ENCODE peak calls at places on chromosomes 3 and 15, in seven cellular contexts. R is AG04450; Q is CD4-positive, alpha-beta T cell; I is choroid plexus epithelial cell; U is endodermal cell; Z is foreskin keratinocyte; G is upper lobe of right lung. N is an unnamed sample.

GRCh38 chr15:94262201-94262600 is 30.8 kb downstream of the MCTP2 start:
- DNase-seq in R (no peak), Z (no peak), G (no peak), Q (no peak), U (no peak), I (no peak), N (no peak)

GRCh38 chr3:86969500-86970189 is 21.3 kb downstream of the VGLL3 start:
- DNase-seq in Z (no peak), Q (no peak), R (no peak), I (peak; percentile 74), U (peak; percentile 82), G (no peak), N (peak; percentile 45)

GRCh38 chr3:160754371-160754854 is 1.6 kb upstream of the PPM1L start:
- DNase-seq in U (peak; percentile 83), Q (no peak), G (peak; percentile 39), Z (no peak), I (peak; percentile 69), R (no peak), N (peak; percentile 48)

GRCh38 chr3:23676093-23676492 is 129.7 kb upstream of the UBE2E1 start:
- DNase-seq in Z (no peak), U (no peak), R (no peak), Q (no peak), I (peak; percentile 14), G (no peak), N (no peak)

GRCh38 chr15:76514292-76514691 is 177.7 kb downstream of the ISL2 start:
- DNase-seq in Q (no peak), R (no peak), G (no peak), U (no peak), Z (no peak), I (no peak), N (no peak)

GRCh38 chr3:114660124-114660523 is 366.3 kb downstream of the TIGIT start:
- DNase-seq in U (no peak), I (peak; percentile 85), R (peak; percentile 44), Q (no peak), G (no peak), Z (no peak), N (no peak)

GRCh38 chr3:117355566-117355965 is 646.0 kb downstream of the TUSC7 start:
- DNase-seq in Z (no peak), I (peak; percentile 28), U (peak; percentile 72), R (no peak), G (no peak), Q (no peak), N (peak; percentile 27)

GRCh38 chr3:194084284-194084683 is 51.7 kb upstream of the HES1 start:
- DNase-seq in G (no peak), Q (no peak), I (no peak), U (peak; percentile 47), Z (no peak), R (no peak), N (no peak)

GRCh38 chr3:111882799-111883198 is 23.7 kb downstream of the PHLDB2 start:
- DNase-seq in I (no peak), U (no peak), G (no peak), Z (no peak), Q (no peak), R (no peak), N (no peak)

GRCh38 chr3:157442729-157443128 is 6.1 kb downstream of the PTX3 start:
- DNase-seq in G (no peak), Z (no peak), Q (no peak), I (peak; percentile 71), R (no peak), U (no peak), N (no peak)

GRCh38 chr3:75144396-75144795 is 519.7 kb upstream of the FRG2C start:
- DNase-seq in G (no peak), U (no peak), I (no peak), Q (no peak), R (no peak), Z (no peak), N (peak; percentile 21)

GRCh38 chr15:57782731-57783130 is 76.2 kb downstream of the POLR2M start:
- DNase-seq in Z (no peak), Q (no peak), U (no peak), I (no peak), G (no peak), R (no peak), N (no peak)

GRCh38 chr15:70382009-70382749 is 284.5 kb upstream of the TLE3 start:
- DNase-seq in I (no peak), Z (no peak), U (peak; percentile 31), Q (no peak), G (no peak), R (no peak), N (no peak)

GRCh38 chr3:170419301-170420087 is 826 bp downstream of the CLDN11 start:
- DNase-seq in U (peak; percentile 87), I (peak; percentile 68), Z (no peak), R (no peak), Q (no peak), G (no peak), N (no peak)

GRCh38 chr3:11976976-11977375 is 27.2 kb upstream of the SYN2 start:
- DNase-seq in Z (no peak), Q (no peak), I (no peak), U (no peak), G (no peak), R (no peak), N (no peak)

GRCh38 chr3:108513961-108514360 is 3.6 kb upstream of the MYH15 start:
- DNase-seq in U (no peak), Q (no peak), R (no peak), I (peak; percentile 65), Z (no peak), G (no peak), N (no peak)

GRCh38 chr3:25412269-25412668 is 15.8 kb upstream of the RARB start:
- DNase-seq in Z (no peak), G (no peak), U (no peak), I (peak; percentile 59), R (no peak), Q (no peak), N (peak; percentile 48)

GRCh38 chr15:63948971-63949370 is 97.3 kb downstream of the DAPK2 start:
- DNase-seq in U (peak; percentile 25), Q (no peak), G (no peak), I (no peak), R (no peak), Z (no peak), N (no peak)

GRCh38 chr3:13016083-13016725 is 57.0 kb downstream of the IQSEC1 start:
- DNase-seq in Z (no peak), I (no peak), Q (peak; percentile 37), G (peak; percentile 81), U (peak; percentile 67), R (no peak), N (no peak)

GRCh38 chr15:26974120-26974780 is 3.3 kb downstream of the GABRG3 start:
- DNase-seq in Q (no peak), U (peak; percentile 67), Z (no peak), R (no peak), I (peak; percentile 37), G (no peak), N (no peak)

GRCh38 chr3:187920871-187921270 is 175.6 kb upstream of the BCL6 start:
- DNase-seq in I (peak; percentile 44), U (no peak), Z (no peak), G (no peak), R (no peak), Q (no peak), N (no peak)

DNA sequence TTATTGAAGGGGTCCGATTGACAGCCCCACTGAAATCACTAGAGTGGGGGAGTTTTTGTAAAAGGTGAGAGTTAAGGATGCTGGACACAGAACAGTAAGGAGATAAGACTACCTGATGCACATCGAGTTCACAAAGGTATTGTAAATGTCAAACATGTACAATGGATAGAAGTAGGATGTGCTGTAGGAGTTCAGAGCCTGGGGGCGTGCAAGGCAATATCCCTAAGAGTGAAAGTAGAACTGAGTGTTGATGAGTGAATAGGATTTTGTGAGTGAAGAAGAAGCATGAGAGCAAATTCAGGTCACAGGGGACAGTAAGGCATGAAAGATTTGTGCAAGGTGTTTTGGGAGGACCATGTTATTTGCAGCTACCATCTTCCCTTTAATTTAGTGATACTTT is 21.5 kb downstream of the DOCK3 start:
- DNase-seq in Z (no peak), I (no peak), R (no peak), G (no peak), U (no peak), Q (no peak), N (no peak)
- TF ChIP-seq CTCF in Z (no peak), I (no peak), R (no peak), G (no peak), U (no peak), Q (no peak), N (no peak)

DNA sequence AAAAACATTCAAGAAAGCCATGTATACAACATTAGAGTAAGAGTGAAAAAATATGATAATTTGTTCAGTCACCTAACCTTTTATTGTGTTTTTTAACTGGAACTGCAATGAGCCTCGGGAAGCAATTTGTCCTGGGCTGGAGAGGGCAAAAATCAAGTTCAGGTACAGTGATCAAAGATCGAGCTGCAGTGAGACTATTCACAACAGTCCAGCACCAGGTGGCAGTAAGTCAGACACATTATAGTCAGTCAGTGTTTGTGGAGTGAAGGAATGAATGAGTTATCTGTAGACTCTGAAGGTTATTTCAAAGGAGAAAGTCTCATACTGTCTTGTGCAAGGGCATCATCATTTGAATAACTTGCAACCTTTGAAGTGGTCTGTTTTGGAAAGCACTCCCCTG is 116.6 kb downstream of the CHDH start:
- DNase-seq in U (no peak), Z (no peak), I (no peak), G (no peak), R (no peak), Q (no peak), N (no peak)
- TF ChIP-seq CTCF in U (peak; percentile 41), Z (peak; percentile 20), I (peak; percentile 32), G (no peak), R (peak; percentile 5), Q (no peak), N (no peak)

GRCh38 chr3:45509038-45509767 is 85.3 kb upstream of the LIMD1 start:
- DNase-seq in Q (no peak), R (peak; percentile 93), U (peak; percentile 59), G (no peak), Z (peak; percentile 86), I (peak; percentile 99), N (no peak)

GRCh38 chr3:45506751-45507391 is 87.7 kb upstream of the LIMD1 start:
- DNase-seq in Q (no peak), Z (no peak), U (no peak), G (no peak), I (peak; percentile 21), R (no peak), N (no peak)

GRCh38 chr3:45508659-45509037 is 85.9 kb upstream of the LIMD1 start:
- DNase-seq in Q (no peak), G (no peak), I (no peak), R (no peak), Z (no peak), U (no peak), N (no peak)

GRCh38 chr3:45506084-45506483 is 88.5 kb upstream of the LIMD1 start:
- DNase-seq in R (no peak), G (no peak), I (no peak), Z (no peak), Q (no peak), U (no peak), N (no peak)

GRCh38 chr3:45507820-45508317 is 86.7 kb upstream of the LIMD1 start:
- DNase-seq in G (no peak), Z (no peak), R (no peak), I (peak; percentile 94), U (peak; percentile 87), Q (no peak), N (no peak)
- TF ChIP-seq CTCF in G (peak; percentile 40), Z (peak; percentile 15), R (peak; percentile 81), I (peak; percentile 84), U (peak; percentile 81), Q (no peak), N (no peak)

DNA sequence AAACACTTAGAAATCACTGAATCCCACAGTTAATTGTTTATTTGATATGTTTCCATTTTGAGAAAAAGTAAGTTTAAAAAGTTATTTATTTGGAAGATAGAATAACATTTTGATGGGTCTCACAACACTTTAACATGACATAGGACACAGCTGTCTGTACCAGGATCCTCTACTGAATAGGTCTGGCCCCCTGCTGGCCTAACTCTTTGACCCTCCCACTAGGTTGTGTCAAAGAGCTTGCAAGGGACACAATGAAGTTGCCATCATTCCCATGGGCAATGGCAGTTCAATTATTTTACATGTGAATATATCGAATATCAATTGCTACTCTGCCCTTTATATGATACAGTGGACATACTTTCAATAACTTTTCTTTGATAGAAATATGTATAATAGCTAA is 138.9 kb downstream of the EPHA3 start:
- DNase-seq in Q (no peak), R (no peak), U (peak; percentile 78), I (no peak), Z (no peak), G (no peak), N (no peak)
- TF ChIP-seq CTCF in Q (no peak), R (peak; percentile 15), U (peak; percentile 64), I (peak; percentile 12), Z (peak; percentile 10), G (no peak), N (no peak)